ENCODE peak calls at places on chromosome 16, in six cellular contexts. T, W, P, O, D and C are unnamed samples.

GRCh38 chr16:180101-180920 is at the start of gene HBQ1:
- DNase-seq in T (no peak), W (no peak), O (no peak), D (peak), P (peak), C (peak)

GRCh38 chr16:58494981-58495860 is 4.7 kb upstream of the NDRG4 start:
- DNase-seq in O (peak), P (peak), D (peak), T (peak), W (peak), C (peak)

GRCh38 chr16:14957576-14958322 is 17.1 kb upstream of the PDXDC1 start:
- DNase-seq in D (no peak), O (no peak), T (no peak), W (no peak), P (no peak), C (no peak)

GRCh38 chr16:48321307-48322036 is 63.7 kb downstream of the SIAH1 start:
- DNase-seq in P (no peak), T (peak), W (no peak), O (no peak), D (peak), C (peak)

GRCh38 chr16:17921357-17921978 is 415.1 kb downstream of the NPIPA8 start:
- DNase-seq in O (peak), D (no peak), T (peak), W (no peak), P (peak), C (no peak)

GRCh38 chr16:59614466-59615240 is 880.5 kb upstream of the GOT2 start:
- DNase-seq in W (no peak), D (no peak), T (no peak), O (no peak), P (no peak), C (no peak)

GRCh38 chr16:22077700-22078313 is 14.5 kb upstream of the VWA3A start:
- DNase-seq in T (peak), P (peak), W (no peak), D (peak), O (peak), C (peak)

GRCh38 chr16:1976216-1976520 is 4.3 kb downstream of the TBL3 start:
- DNase-seq in T (no peak), D (no peak), W (no peak), P (no peak), O (no peak), C (no peak)

GRCh38 chr16:898216-898615 is 72.6 kb downstream of the LMF1 start:
- DNase-seq in T (no peak), P (no peak), O (no peak), D (no peak), W (no peak), C (no peak)

GRCh38 chr16:56399047-56399446 is 26.3 kb downstream of the AMFR start:
- DNase-seq in D (no peak), P (no peak), W (no peak), O (no peak), T (no peak), C (no peak)

GRCh38 chr16:72083778-72084404 is 9.5 kb downstream of the TXNL4B start:
- DNase-seq in W (no peak), T (no peak), D (no peak), O (no peak), P (no peak), C (no peak)

GRCh38 chr16:23188911-23189310 is 6.4 kb downstream of the SCNN1G start:
- DNase-seq in D (no peak), W (no peak), P (no peak), O (no peak), T (no peak), C (no peak)

GRCh38 chr16:69520800-69521602 is 44.8 kb upstream of the NFAT5 start:
- DNase-seq in P (no peak), D (no peak), O (no peak), W (no peak), T (peak), C (peak)

GRCh38 chr16:57194512-57194911 is 8.4 kb downstream of the RSPRY1 start:
- DNase-seq in T (peak), O (no peak), W (no peak), D (peak), P (no peak), C (peak)

GRCh38 chr16:82059983-82060421 is 24.9 kb downstream of the HSD17B2 start:
- DNase-seq in O (no peak), W (no peak), D (no peak), P (no peak), T (no peak), C (peak)

GRCh38 chr16:72739577-72739976 is 308.4 kb downstream of the ZFHX3 start:
- DNase-seq in O (no peak), T (peak), D (peak), W (no peak), P (no peak), C (peak)

GRCh38 chr16:69619514-69619913 is 53.7 kb downstream of the NFAT5 start:
- DNase-seq in P (no peak), D (peak), O (no peak), W (no peak), T (no peak), C (no peak)

GRCh38 chr16:66521951-66522771 is 27.8 kb downstream of the TK2 start:
- DNase-seq in W (no peak), T (peak), P (peak), O (peak), D (peak), C (peak)

GRCh38 chr16:79658301-79659001 is 57.9 kb upstream of the MAF start:
- DNase-seq in D (peak), W (no peak), P (no peak), T (peak), O (no peak), C (peak)

GRCh38 chr16:48123104-48123788 is 32.5 kb downstream of the ABCC12 start:
- DNase-seq in T (peak), D (peak), O (no peak), W (no peak), P (no peak), C (peak)

GRCh38 chr16:4693956-4694663 is 748 bp downstream of the NUDT16L1 start:
- DNase-seq in D (peak), P (no peak), T (peak), W (peak), O (peak), C (peak)

GRCh38 chr16:74730049-74730683 is 29.5 kb upstream of the MLKL start:
- DNase-seq in D (peak), W (no peak), P (no peak), T (no peak), O (peak), C (no peak)

GRCh38 chr16:66746682-66747081 is 4.7 kb downstream of the DYNC1LI2 start:
- DNase-seq in W (no peak), O (no peak), D (peak), P (no peak), T (peak), C (no peak)

GRCh38 chr16:54142787-54143186 is 143.8 kb downstream of the IRX3 start:
- DNase-seq in W (no peak), T (peak), P (no peak), O (no peak), D (no peak), C (no peak)

GRCh38 chr16:48054881-48055601 is 100.8 kb downstream of the ABCC12 start:
- DNase-seq in O (peak), T (peak), D (peak), P (no peak), W (no peak), C (peak)

GRCh38 chr16:81940781-81941560 is 70.3 kb downstream of the SDR42E1 start:
- DNase-seq in O (no peak), W (no peak), P (peak), D (peak), T (peak), C (peak)

GRCh38 chr16:11604783-11605563 is 18.3 kb upstream of the LITAF start:
- DNase-seq in O (peak), D (no peak), T (no peak), W (peak), P (no peak), C (no peak)

GRCh38 chr16:81275064-81275532 is 36.6 kb downstream of the BCO1 start:
- DNase-seq in T (no peak), O (peak), D (no peak), W (no peak), P (no peak), C (no peak)

GRCh38 chr16:1993731-1994131 is 4.0 kb downstream of the SYNGR3 start:
- DNase-seq in P (no peak), W (no peak), O (no peak), D (no peak), T (peak), C (no peak)

GRCh38 chr16:17374668-17375255 is 96.0 kb downstream of the XYLT1 start:
- DNase-seq in W (no peak), D (no peak), T (no peak), O (no peak), P (no peak), C (no peak)

GRCh38 chr16:86880316-86881117 is 302.2 kb downstream of the FOXL1 start:
- DNase-seq in D (peak), T (no peak), W (no peak), O (no peak), P (no peak), C (no peak)

GRCh38 chr16:86879268-86879667 is 300.9 kb downstream of the FOXL1 start:
- DNase-seq in T (no peak), P (no peak), D (no peak), W (no peak), O (no peak), C (no peak)

GRCh38 chr16:86882586-86883280 is 304.4 kb downstream of the FOXL1 start:
- DNase-seq in P (no peak), D (peak), T (peak), O (no peak), W (peak), C (peak)

GRCh38 chr16:86883583-86884188 is 305.3 kb downstream of the FOXL1 start:
- DNase-seq in T (no peak), O (no peak), D (no peak), W (peak), P (no peak), C (no peak)

GRCh38 chr16:86881118-86881510 is 302.8 kb downstream of the FOXL1 start:
- DNase-seq in T (no peak), O (no peak), P (no peak), W (no peak), D (no peak), C (no peak)
- H3K4me3 ChIP-seq in T (no peak), O (no peak), P (no peak), W (no peak), D (no peak), C (no peak)

DNA sequence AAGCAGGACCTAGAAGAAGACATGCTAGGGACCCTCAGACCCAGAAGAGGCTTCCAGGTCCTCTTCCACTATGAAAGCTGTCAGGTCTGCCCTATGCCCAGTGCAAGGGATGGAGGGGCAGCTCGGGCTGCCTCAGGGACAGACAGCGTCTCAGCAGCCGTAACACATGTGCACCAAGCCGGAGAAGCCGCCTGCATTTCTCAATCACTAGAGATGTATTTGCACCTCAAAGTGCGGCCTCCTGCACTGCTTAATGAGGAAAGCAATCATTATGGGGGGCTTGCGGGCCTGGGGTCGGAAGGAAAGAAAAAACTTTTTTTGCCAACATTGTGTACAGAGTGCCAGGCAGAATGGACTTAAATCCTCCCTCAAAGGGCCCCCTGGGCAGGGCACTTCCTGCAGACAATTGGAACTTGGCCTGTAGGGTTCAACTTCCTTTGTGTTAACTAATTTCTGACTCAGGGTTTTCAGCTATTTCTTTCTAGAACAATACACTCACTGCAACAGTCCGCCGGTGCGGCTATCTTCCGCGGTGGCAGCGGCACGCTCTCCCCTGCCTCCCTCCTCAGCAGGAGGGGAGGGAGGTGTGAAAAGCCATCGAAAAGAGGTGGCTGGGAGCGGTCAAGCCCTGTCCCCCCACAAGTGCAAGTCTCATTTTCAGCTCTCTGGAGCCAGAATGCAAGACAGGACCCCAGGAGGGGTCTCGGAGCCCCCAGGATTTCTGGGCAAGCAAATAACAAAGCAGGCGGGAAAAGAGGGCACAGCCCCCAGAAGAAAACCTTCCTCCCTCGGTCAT is 101.2 kb downstream of the ZNF423 start:
- DNase-seq in O (peak), P (no peak), W (no peak), D (peak), T (peak), C (peak)
- H3K4me3 ChIP-seq in O (peak), P (no peak), W (peak), D (peak), T (peak), C (peak)

GRCh38 chr16:85303354-85303883 is 191.1 kb upstream of the CIBAR2 start:
- DNase-seq in W (peak), O (peak), T (no peak), D (peak), P (peak), C (no peak)
- H3K4me3 ChIP-seq in W (no peak), O (no peak), T (no peak), D (no peak), P (no peak), C (no peak)

GRCh38 chr16:89720859-89721643 is at the start of the genes VPS9D1 and ZNF276:
- DNase-seq in W (peak), T (peak), D (peak), P (peak), O (peak), C (peak)
- H3K4me3 ChIP-seq in W (peak), T (peak), D (peak), P (peak), O (peak), C (peak)